ENCODE peak calls at places on chromosomes 5 and 9, in four cellular contexts. T is GM20000, B is transverse colon, H is frontal cortex. M is an unnamed sample.

GRCh38 chr5:61290815-61291214 is 41.2 kb upstream of the ZSWIM6 start:
- DNase-seq in T (no peak), B (peak), H (no peak), M (no peak)

GRCh38 chr9:99873531-99873930 is 32.9 kb upstream of the STX17 start:
- DNase-seq in T (no peak), B (no peak), H (no peak), M (no peak)

GRCh38 chr5:99349842-99350241 is 421.0 kb upstream of the CHD1 start:
- DNase-seq in T (no peak), B (no peak), H (no peak), M (no peak)

GRCh38 chr9:129887210-129888084 is 52.2 kb downstream of the USP20 start:
- DNase-seq in T (no peak), B (peak), H (no peak), M (peak)

GRCh38 chr9:134290603-134291451 is 35.4 kb upstream of the RXRA start:
- DNase-seq in T (no peak), B (no peak), H (no peak), M (no peak)

GRCh38 chr5:61450880-61451279 is 118.8 kb downstream of the ZSWIM6 start:
- DNase-seq in T (no peak), B (no peak), H (no peak), M (no peak)

GRCh38 chr5:54794437-54794970 is 190.9 kb downstream of the ESM1 start:
- DNase-seq in T (no peak), B (no peak), H (no peak), M (no peak)

GRCh38 chr5:67620386-67621039 is 423.9 kb upstream of the CD180 start:
- DNase-seq in T (no peak), B (peak), H (no peak), M (peak)

GRCh38 chr9:133427658-133428348 is 5.6 kb downstream of the ADAMTS13 start:
- DNase-seq in T (no peak), B (no peak), H (no peak), M (no peak)

GRCh38 chr9:31393240-31393639 is 991.2 kb upstream of the ACO1 start:
- DNase-seq in T (no peak), B (no peak), H (no peak), M (no peak)

GRCh38 chr9:19759066-19759465 is 29.8 kb downstream of the SLC24A2 start:
- DNase-seq in T (no peak), B (no peak), H (no peak), M (no peak)

GRCh38 chr5:122498163-122498562 is 186.1 kb downstream of the SNCAIP start:
- DNase-seq in T (no peak), B (no peak), H (peak), M (peak)

GRCh38 chr5:123808841-123809240 is 296.9 kb downstream of the CSNK1G3 start:
- DNase-seq in T (no peak), B (no peak), H (no peak), M (no peak)

GRCh38 chr9:30723656-30724055 is 1660.8 kb upstream of the ACO1 start:
- DNase-seq in T (no peak), B (no peak), H (no peak), M (no peak)

GRCh38 chr5:66713998-66714397 is 117.8 kb downstream of the MAST4 start:
- DNase-seq in T (no peak), B (no peak), H (no peak), M (no peak)

GRCh38 chr9:107740088-107740980 is 250.8 kb upstream of the KLF4 start:
- DNase-seq in T (no peak), B (no peak), H (no peak), M (no peak)

GRCh38 chr5:100903036-100903887 is at the start of gene ST8SIA4:
- DNase-seq in T (peak), B (peak), H (no peak), M (peak)

GRCh38 chr5:116572375-116573278 is 2.0 kb downstream of the SEMA6A start:
- DNase-seq in T (no peak), B (peak), H (peak), M (peak)

GRCh38 chr9:8961186-8961666 is 1161.6 kb upstream of the DMAC1 start:
- DNase-seq in T (no peak), B (peak), H (no peak), M (peak)

GRCh38 chr5:121105921-121106320 is 641.8 kb downstream of the PRR16 start:
- DNase-seq in T (no peak), B (no peak), H (no peak), M (no peak)

GRCh38 chr9:37574996-37575395 is 1.2 kb downstream of the FBXO10 start:
- DNase-seq in T (no peak), B (no peak), H (no peak), M (no peak)

GRCh38 chr5:34499001-34499734 is 157.0 kb upstream of the RAI14 start:
- DNase-seq in T (no peak), B (no peak), H (no peak), M (no peak)

GRCh38 chr5:180197016-180197702 is 11.9 kb downstream of the RASGEF1C start:
- DNase-seq in T (no peak), B (no peak), H (no peak), M (no peak)

M was measured in small intestine.